ENCODE peak calls at places on chromosomes 7 and 10, in four cellular contexts. N is HepG2, E is K562, P is WTC11. A is an unnamed sample.

GRCh38 chr10:126350216-126350992 is 37.9 kb downstream of the ADAM12 start:
- DNase-seq in N (no peak), E (no peak), P (no peak), A (peak)

GRCh38 chr10:9302142-9302746 is 1247.8 kb downstream of the GATA3 start:
- DNase-seq in N (peak), E (peak), P (no peak), A (peak)

GRCh38 chr10:125911990-125912389 is 15.6 kb downstream of the FANK1 start:
- DNase-seq in N (peak), E (no peak), P (no peak), A (no peak)

GRCh38 chr10:70920519-70920918 is 32.2 kb upstream of the PCBD1 start:
- DNase-seq in N (no peak), E (no peak), P (no peak), A (no peak)

GRCh38 chr7:371779-372545 is 82.0 kb downstream of the FOXL3 start:
- DNase-seq in N (no peak), E (no peak), P (peak), A (no peak)

GRCh38 chr10:130265542-130265941 is 129.4 kb downstream of the GLRX3 start:
- DNase-seq in N (no peak), E (no peak), P (no peak), A (no peak)

GRCh38 chr7:123748171-123748733 is 551 bp downstream of the WASL start:
- DNase-seq in N (no peak), E (peak), P (peak), A (peak)

GRCh38 chr7:55132890-55133551 is 114.2 kb downstream of the EGFR start:
- DNase-seq in N (peak), E (no peak), P (no peak), A (peak)

GRCh38 chr7:2012981-2013380 is 219.8 kb downstream of the MAD1L1 start:
- DNase-seq in N (no peak), E (no peak), P (no peak), A (no peak)

GRCh38 chr7:30841025-30841735 is 70.0 kb downstream of the MINDY4 start:
- DNase-seq in N (no peak), E (no peak), P (no peak), A (no peak)

GRCh38 chr7:604884-605531 is 85.4 kb upstream of the PDGFA start:
- DNase-seq in N (no peak), E (peak), P (no peak), A (no peak)

GRCh38 chr10:17599089-17599488 is 18.1 kb downstream of the HACD1 start:
- DNase-seq in N (no peak), E (peak), P (no peak), A (peak)

GRCh38 chr10:114518401-114519305 is 114.4 kb upstream of the AFAP1L2 start:
- DNase-seq in N (peak), E (no peak), P (no peak), A (peak)

GRCh38 chr10:35643151-35643975 is 1.3 kb upstream of the FZD8 start:
- DNase-seq in N (no peak), E (peak), P (peak), A (peak)

GRCh38 chr10:61822781-61823230 is 78.7 kb upstream of the ARID5B start:
- DNase-seq in N (no peak), E (peak), P (no peak), A (no peak)

GRCh38 chr10:47058961-47059391 is 147.7 kb downstream of the PTPN20 start:
- DNase-seq in N (no peak), E (no peak), P (no peak), A (no peak)

GRCh38 chr7:123571684-123572083 is 14.1 kb upstream of the NDUFA5 start:
- DNase-seq in N (no peak), E (no peak), P (no peak), A (no peak)

GRCh38 chr7:103573479-103574058 is 127.6 kb upstream of the SLC26A5 start:
- DNase-seq in N (peak), E (peak), P (no peak), A (peak)

GRCh38 chr7:126398285-126398684 is 854.5 kb downstream of the GRM8 start:
- DNase-seq in N (no peak), E (no peak), P (no peak), A (no peak)

GRCh38 chr10:13180788-13181187 is 19.4 kb downstream of the MCM10 start:
- DNase-seq in N (no peak), E (no peak), P (no peak), A (no peak)

GRCh38 chr7:108296911-108297310 is 159.3 kb downstream of the NRCAM start:
- DNase-seq in N (no peak), E (no peak), P (no peak), A (no peak)

GRCh38 chr7:51222916-51223315 is 93.7 kb downstream of the COBL start:
- DNase-seq in N (no peak), E (no peak), P (no peak), A (no peak)

GRCh38 chr7:101684980-101685323 is 55.9 kb upstream of the MYL10 start:
- DNase-seq in N (no peak), E (no peak), P (no peak), A (no peak)

GRCh38 chr10:133209117-133209516 is 20.9 kb upstream of the UTF1 start:
- DNase-seq in N (no peak), E (no peak), P (no peak), A (no peak)

GRCh38 chr10:20598590-20598989 is 298.5 kb downstream of the NEBL start:
- DNase-seq in N (no peak), E (no peak), P (no peak), A (peak)

GRCh38 chr10:71255817-71256660 is 43.7 kb downstream of the UNC5B start:
- DNase-seq in N (no peak), E (no peak), P (no peak), A (no peak)

GRCh38 chr7:150404785-150405583 is 25.9 kb downstream of the ZNF775 start:
- DNase-seq in N (peak), E (peak), P (peak), A (peak)

GRCh38 chr10:70544431-70545340 is 57.9 kb downstream of the PRF1 start:
- DNase-seq in N (peak), E (no peak), P (no peak), A (no peak)

GRCh38 chr10:43131256-43131655 is 7.0 kb upstream of the CSGALNACT2 start:
- DNase-seq in N (no peak), E (no peak), P (no peak), A (no peak)

GRCh38 chr10:21531164-21531563 is 2.9 kb upstream of the MLLT10 start:
- DNase-seq in N (no peak), E (no peak), P (no peak), A (peak)

GRCh38 chr7:111239437-111239836 is 148.5 kb downstream of the LRRN3 start:
- DNase-seq in N (no peak), E (no peak), P (no peak), A (no peak)

GRCh38 chr7:55570939-55571338 is 1.4 kb downstream of the VOPP1 start:
- DNase-seq in N (peak), E (no peak), P (no peak), A (no peak)

GRCh38 chr7:133633055-133633454 is 380.2 kb downstream of the EXOC4 start:
- DNase-seq in N (no peak), E (no peak), P (no peak), A (no peak)

GRCh38 chr10:15088428-15089261 is at the start of gene ACBD7:
- DNase-seq in N (peak), E (peak), P (peak), A (peak)

GRCh38 chr7:157679607-157680006 is 342.8 kb downstream of the DNAJB6 start:
- DNase-seq in N (no peak), E (no peak), P (no peak), A (no peak)

GRCh38 chr10:78515037-78515872 is 481.6 kb downstream of the RPS24 start:
- DNase-seq in N (no peak), E (no peak), P (no peak), A (no peak)

GRCh38 chr10:119651514-119652327 is 541 bp downstream of the BAG3 start:
- DNase-seq in N (no peak), E (peak), P (no peak), A (no peak)

GRCh38 chr7:129501760-129502707 is at the start of gene SMKR1:
- DNase-seq in N (no peak), E (peak), P (peak), A (peak)

GRCh38 chr10:73586583-73586984 is 4.6 kb downstream of the USP54 start:
- DNase-seq in N (peak), E (no peak), P (no peak), A (peak)

DNA sequence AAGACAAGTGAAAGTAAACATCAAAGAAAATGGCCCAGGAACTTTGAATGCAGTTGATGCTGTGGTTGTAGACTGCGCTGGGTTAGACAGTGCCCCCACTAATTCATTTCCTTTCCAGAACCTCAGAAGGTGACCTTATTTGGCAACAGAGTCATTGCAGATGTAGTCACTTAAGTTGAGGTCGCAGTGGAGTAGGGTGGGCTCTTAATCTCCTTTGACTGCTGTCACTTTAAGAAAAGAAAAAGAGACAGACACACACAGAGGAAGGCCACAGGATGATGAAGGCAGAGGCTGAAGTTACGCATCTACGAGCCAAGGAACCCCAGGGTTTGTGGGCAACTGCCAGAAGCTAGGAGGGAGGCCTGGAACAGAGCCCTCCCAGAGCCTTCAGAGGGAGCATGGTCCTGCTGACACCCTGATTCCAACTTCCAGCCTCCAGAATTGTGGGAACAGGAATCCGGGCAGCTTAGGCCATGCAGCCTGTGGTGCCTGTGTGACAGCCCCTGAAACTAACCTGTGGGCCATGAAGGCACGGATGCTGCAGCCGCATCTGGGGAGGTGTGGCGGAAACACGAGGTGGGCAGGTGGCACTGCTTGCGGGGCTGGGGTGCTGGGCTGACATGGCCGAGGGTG is 107.6 kb downstream of the PRKAG2 start:
- DNase-seq in N (no peak), E (no peak), P (no peak), A (no peak)
- TF ChIP-seq NR3C1 in N (no peak), E (no peak), P (no peak), A (no peak)

DNA sequence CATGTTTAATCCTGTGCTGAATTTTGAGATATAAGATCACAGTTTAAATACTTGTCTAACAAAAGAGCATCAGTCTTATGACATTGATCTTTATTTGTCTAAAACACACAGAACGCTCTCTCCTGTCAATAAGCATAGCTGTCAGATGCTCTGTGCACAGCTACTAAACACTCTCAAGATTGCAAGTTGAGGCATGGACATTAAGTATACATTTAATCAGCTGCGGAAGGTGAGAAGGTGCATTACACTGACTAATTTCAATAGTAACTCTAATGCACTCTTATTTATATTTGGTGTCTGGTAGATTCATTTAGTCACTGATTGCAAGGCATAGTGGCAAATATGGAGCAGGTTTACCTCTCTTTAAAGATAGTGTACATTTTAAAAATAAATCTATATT is 580.3 kb upstream of the NRP1 start:
- DNase-seq in N (no peak), E (no peak), P (no peak), A (no peak)
- TF ChIP-seq NR3C1 in N (no peak), E (no peak), P (no peak), A (no peak)

GRCh38 chr10:116626815-116627214 is 6.1 kb downstream of the PNLIPRP2 start:
- DNase-seq in N (no peak), E (no peak), P (no peak), A (no peak)
- TF ChIP-seq NR3C1 in N (no peak), E (no peak), P (no peak), A (no peak)

DNA sequence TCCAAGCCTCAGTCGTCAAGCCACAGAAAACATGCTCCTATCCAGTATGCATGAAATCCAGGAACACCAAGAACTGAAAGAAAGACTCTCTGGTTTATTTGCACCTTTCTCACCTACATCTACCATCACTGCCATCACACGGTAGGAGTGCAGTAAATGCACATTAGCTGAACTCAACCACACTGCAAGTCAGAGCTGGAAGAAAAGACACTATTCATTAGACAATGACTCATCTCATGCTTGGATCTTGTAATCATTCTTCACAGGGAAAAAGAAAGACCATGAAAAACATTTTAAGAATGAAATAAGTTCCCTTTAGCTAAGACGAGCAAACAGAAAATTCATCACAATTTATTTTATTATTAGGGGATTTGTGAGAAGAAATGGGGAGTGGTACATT is 325.1 kb downstream of the PARD3 start:
- DNase-seq in N (no peak), E (no peak), P (no peak), A (peak)
- TF ChIP-seq NR3C1 in N (no peak), E (no peak), P (no peak), A (no peak)

GRCh38 chr10:86692023-86692514 is 23.8 kb downstream of the LDB3 start:
- DNase-seq in N (no peak), E (no peak), P (no peak), A (no peak)

GRCh38 chr10:86693289-86693688 is 25.0 kb downstream of the LDB3 start:
- DNase-seq in N (no peak), E (no peak), P (no peak), A (no peak)

GRCh38 chr10:86692664-86693063 is 24.4 kb downstream of the LDB3 start:
- DNase-seq in N (no peak), E (no peak), P (no peak), A (no peak)

GRCh38 chr10:86691333-86692022 is 23.2 kb downstream of the LDB3 start:
- DNase-seq in N (no peak), E (no peak), P (no peak), A (no peak)

DNA sequence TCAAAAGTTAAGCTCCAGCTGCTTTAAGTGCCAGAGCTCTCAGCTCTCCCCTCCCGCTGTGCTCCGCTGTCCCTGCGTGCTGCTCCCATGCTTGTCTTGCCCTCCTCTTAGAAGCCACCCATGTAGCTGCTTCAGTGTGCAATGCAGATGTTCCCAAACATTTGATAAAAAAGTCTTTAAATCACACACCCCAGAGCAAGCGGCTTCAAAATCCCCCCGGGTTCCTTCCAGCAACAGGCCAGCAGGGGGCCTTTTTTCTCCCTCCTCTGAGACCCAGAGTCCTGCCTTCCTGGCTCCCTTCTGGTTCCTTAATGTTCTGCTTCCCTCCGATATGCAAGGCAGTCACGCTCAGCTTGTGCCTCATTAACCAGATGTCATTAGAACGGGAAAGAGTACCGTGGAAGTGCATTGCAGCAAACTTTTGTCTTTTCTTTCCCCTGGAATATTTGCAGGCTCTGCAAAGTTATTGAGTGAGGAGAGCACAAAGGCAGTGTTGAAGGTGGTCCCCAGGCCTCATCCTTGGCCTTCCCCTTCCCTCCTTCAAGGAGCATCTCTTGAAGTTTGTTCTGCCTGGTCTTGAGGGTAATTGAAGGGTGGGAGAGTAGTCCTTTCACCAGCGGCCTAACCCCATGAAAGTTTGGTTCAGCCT is 25.5 kb downstream of the LDB3 start:
- DNase-seq in N (peak), E (peak), P (peak), A (peak)
- TF ChIP-seq NR3C1 in N (no peak), E (no peak), P (no peak), A (no peak)

GRCh38 chr7:82481499-82482097 is 38.0 kb upstream of the CACNA2D1 start:
- DNase-seq in N (peak), E (no peak), P (no peak), A (peak)
- TF ChIP-seq NR3C1 in N (no peak), E (no peak), P (no peak), A (no peak)

GRCh38 chr7:139035588-139036353 is at the start of gene ZC3HAV1L:
- DNase-seq in N (peak), E (peak), P (peak), A (peak)

GRCh38 chr7:139034336-139034735 is 1.5 kb downstream of the ZC3HAV1L start:
- DNase-seq in N (no peak), E (no peak), P (no peak), A (no peak)

GRCh38 chr7:139036901-139037300 is 1.1 kb upstream of the ZC3HAV1L start:
- DNase-seq in N (no peak), E (no peak), P (no peak), A (no peak)

GRCh38 chr7:139033346-139034114 is 2.3 kb downstream of the ZC3HAV1L start:
- DNase-seq in N (no peak), E (no peak), P (no peak), A (no peak)

DNA sequence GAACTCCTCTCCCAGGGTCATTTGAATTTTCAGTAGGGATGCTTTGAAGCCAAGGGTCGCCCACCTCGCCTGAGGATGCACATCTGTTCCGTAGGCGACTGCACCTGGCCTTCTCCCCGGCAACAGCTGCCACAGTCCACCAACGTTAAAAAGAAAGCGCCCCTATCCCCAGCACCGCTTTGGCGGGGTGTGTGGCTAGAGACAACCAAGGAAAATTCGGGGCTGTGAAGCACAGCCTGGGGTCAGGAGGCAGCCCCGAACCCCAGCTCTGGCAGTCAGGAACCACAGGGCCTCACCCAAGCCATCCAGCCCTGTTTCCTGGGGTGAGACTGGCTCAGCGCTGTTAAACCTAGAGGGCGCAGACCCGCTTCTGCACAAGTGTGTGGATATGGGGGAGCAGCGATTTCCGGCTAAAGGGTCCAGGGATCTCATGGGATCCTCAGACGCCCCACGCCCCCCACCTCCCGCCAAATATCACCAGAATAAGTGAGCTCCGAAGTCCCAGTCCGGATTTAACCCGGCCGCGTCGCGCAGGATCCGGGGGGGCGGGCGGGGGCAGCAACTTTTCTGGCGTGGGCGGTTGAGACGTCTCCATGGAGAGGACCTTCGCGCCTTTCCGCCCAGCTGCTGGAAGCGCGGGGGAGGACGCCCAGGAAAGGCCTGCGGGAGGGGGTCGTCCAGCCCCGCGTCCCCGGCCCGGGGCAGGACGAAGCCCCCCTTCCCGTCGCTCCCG is 821 bp downstream of the ZC3HAV1L start:
- DNase-seq in N (no peak), E (peak), P (peak), A (peak)
- TF ChIP-seq NR3C1 in N (no peak), E (no peak), P (no peak), A (no peak)

GRCh38 chr7:72336382-72336886 is 75.7 kb downstream of the CALN1 start:
- DNase-seq in N (no peak), E (no peak), P (peak), A (no peak)

GRCh38 chr7:72334733-72335132 is 77.4 kb downstream of the CALN1 start:
- DNase-seq in N (no peak), E (no peak), P (no peak), A (no peak)

GRCh38 chr7:72334066-72334465 is 78.1 kb downstream of the CALN1 start:
- DNase-seq in N (no peak), E (peak), P (no peak), A (no peak)

GRCh38 chr7:72336887-72337821 is 75.0 kb downstream of the CALN1 start:
- DNase-seq in N (no peak), E (no peak), P (peak), A (no peak)

GRCh38 chr7:72335561-72336381 is 76.4 kb downstream of the CALN1 start:
- DNase-seq in N (no peak), E (no peak), P (peak), A (no peak)
- TF ChIP-seq NR3C1 in N (no peak), E (no peak), P (no peak), A (no peak)

A was measured in A549.